ENCODE peak calls at places on chromosome 15, in five cellular contexts. J is NCI-H345, H is AG08395, P is NT2/D1, L is mesenchymal stem cell. R is an unnamed sample.

GRCh38 chr15:41269887-41270286 is 38.8 kb downstream of the CHP1 start:
- DNase-seq in J (no peak), H (no peak), P (no peak), L (no peak), R (no peak)

GRCh38 chr15:25438601-25439455 is at the start of gene UBE3A:
- DNase-seq in J (peak), H (peak), P (peak), L (peak), R (peak)

GRCh38 chr15:44243146-44243545 is 45.4 kb upstream of the GOLM2 start:
- DNase-seq in J (no peak), H (no peak), P (no peak), L (no peak), R (no peak)

GRCh38 chr15:59152694-59153450 is 47.9 kb downstream of the CCNB2 start:
- DNase-seq in J (no peak), H (no peak), P (no peak), L (no peak), R (no peak)

GRCh38 chr15:98803228-98804056 is 155.1 kb downstream of the IGF1R start:
- DNase-seq in J (no peak), H (no peak), P (no peak), L (peak), R (no peak)

GRCh38 chr15:70362911-70363310 is 265.2 kb upstream of the TLE3 start:
- DNase-seq in J (no peak), H (peak), P (no peak), L (peak), R (peak)

GRCh38 chr15:75928680-75929608 is 25.3 kb downstream of the FBXO22 start:
- DNase-seq in J (no peak), H (no peak), P (peak), L (peak), R (no peak)

GRCh38 chr15:96977886-96978285 is 647.4 kb downstream of the NR2F2 start:
- DNase-seq in J (no peak), H (no peak), P (no peak), L (peak), R (no peak)

GRCh38 chr15:38589502-38589901 is 24.9 kb upstream of the RASGRP1 start:
- DNase-seq in J (no peak), H (peak), P (no peak), L (peak), R (peak)

GRCh38 chr15:73936181-73936580 is 9.9 kb downstream of the LOXL1 start:
- DNase-seq in J (no peak), H (no peak), P (no peak), L (peak), R (no peak)

GRCh38 chr15:65612616-65612946 is 1.6 kb upstream of the INTS14 start:
- DNase-seq in J (no peak), H (no peak), P (no peak), L (peak), R (no peak)

GRCh38 chr15:77168211-77168610 is 97.3 kb upstream of the TSPAN3 start:
- DNase-seq in J (no peak), H (no peak), P (no peak), L (no peak), R (no peak)

GRCh38 chr15:101266034-101266433 is 11.3 kb downstream of the SELENOS start:
- DNase-seq in J (no peak), H (peak), P (no peak), L (no peak), R (no peak)